ENCODE peak calls at places on chromosomes 13 and 19, in five cellular contexts. B is tibial nerve, P is WERI-Rb-1, V is lower leg skin, L is nephron progenitor cell. D is an unnamed sample.

GRCh38 chr19:18206018-18206417 is 2.2 kb upstream of the RAB3A start:
- DNase-seq in V (no peak), B (no peak), P (no peak), L (no peak), D (no peak)

GRCh38 chr19:49442793-49443365 is 1.6 kb upstream of the SLC17A7 start:
- DNase-seq in B (peak), P (peak), L (peak), V (peak), D (peak)

GRCh38 chr13:54029226-54029625 is 1000.6 kb downstream of the OLFM4 start:
- DNase-seq in V (no peak), L (no peak), B (no peak), P (no peak), D (no peak)

GRCh38 chr19:49361438-49362047 is 673 bp downstream of the TEAD2 start:
- DNase-seq in L (peak), P (peak), B (peak), V (peak), D (peak)

GRCh38 chr13:44132710-44133109 is 240.9 kb upstream of the SERP2 start:
- DNase-seq in P (no peak), L (no peak), B (peak), V (peak), D (no peak)

GRCh38 chr19:3338541-3339181 is 27.7 kb upstream of the NFIC start:
- DNase-seq in P (no peak), B (no peak), V (peak), L (peak), D (no peak)

GRCh38 chr13:97120976-97121375 is 101.2 kb upstream of the MBNL2 start:
- DNase-seq in B (no peak), V (no peak), L (no peak), P (no peak), D (no peak)

GRCh38 chr19:405138-405965 is 3.6 kb downstream of the C2CD4C start:
- DNase-seq in V (no peak), L (no peak), B (no peak), P (peak), D (no peak)

GRCh38 chr19:49861127-49861526 is 6.2 kb downstream of the PNKP start:
- DNase-seq in V (no peak), L (peak), P (peak), B (peak), D (no peak)

GRCh38 chr13:94298346-94298745 is 181.1 kb downstream of the DCT start:
- DNase-seq in V (no peak), B (no peak), P (no peak), L (no peak), D (no peak)

GRCh38 chr13:74258951-74259350 is 124.7 kb upstream of the KLF12 start:
- DNase-seq in V (no peak), P (peak), B (no peak), L (no peak), D (no peak)

GRCh38 chr19:11756965-11757364 is 9.8 kb upstream of the ZNF441 start:
- DNase-seq in V (no peak), P (no peak), L (no peak), B (no peak), D (no peak)

GRCh38 chr19:35787227-35787799 is 11.9 kb downstream of the ARHGAP33 start:
- DNase-seq in V (no peak), B (no peak), P (no peak), L (no peak), D (no peak)

GRCh38 chr19:310141-310651 is 19.0 kb upstream of the PLPP2 start:
- DNase-seq in L (no peak), B (no peak), P (no peak), V (peak), D (no peak)

GRCh38 chr19:54096642-54097106 is 3.9 kb downstream of the OSCAR start:
- DNase-seq in B (no peak), P (no peak), L (no peak), V (no peak), D (no peak)

GRCh38 chr13:37109080-37109678 is 3.7 kb upstream of the CSNK1A1L start:
- DNase-seq in P (no peak), B (no peak), L (no peak), V (no peak), D (no peak)

GRCh38 chr13:90792335-90792734 is 555.2 kb upstream of the MIR17HG start:
- DNase-seq in L (no peak), B (no peak), P (no peak), V (no peak), D (no peak)

GRCh38 chr13:99041788-99042187 is 63.9 kb upstream of the DOCK9 start:
- DNase-seq in L (no peak), B (no peak), V (peak), P (no peak), D (no peak)

GRCh38 chr19:16336571-16336970 is 11.9 kb downstream of the KLF2 start:
- DNase-seq in P (no peak), B (no peak), L (no peak), V (no peak), D (no peak)

GRCh38 chr13:42486711-42487198 is 87.2 kb upstream of the TNFSF11 start:
- DNase-seq in L (no peak), V (no peak), B (no peak), P (no peak), D (no peak)

GRCh38 chr13:80337011-80337688 is 3.8 kb downstream of the SPRY2 start:
- DNase-seq in L (peak), B (no peak), V (peak), P (no peak), D (no peak)

GRCh38 chr19:35633727-35634440 is 5.0 kb downstream of the RBM42 start:
- DNase-seq in V (no peak), B (no peak), L (no peak), P (no peak), D (no peak)

GRCh38 chr19:11265785-11266236 is 3.5 kb upstream of the DOCK6 start:
- DNase-seq in P (no peak), L (no peak), V (no peak), B (no peak), D (no peak)

GRCh38 chr19:55210120-55210493 is 806 bp upstream of the PTPRH start:
- DNase-seq in V (no peak), B (no peak), L (no peak), P (no peak), D (no peak)

GRCh38 chr19:7159105-7159933 is 89.8 kb downstream of the ZNF557 start:
- DNase-seq in V (peak), L (no peak), P (no peak), B (no peak), D (no peak)

GRCh38 chr19:47093841-47094240 is 19.7 kb downstream of the ZC3H4 start:
- DNase-seq in L (peak), B (no peak), V (no peak), P (no peak), D (no peak)

GRCh38 chr19:40831502-40832430 is 18.5 kb downstream of the CYP2A6 start:
- DNase-seq in P (no peak), V (peak), L (no peak), B (no peak), D (no peak)

GRCh38 chr13:24127116-24127631 is 33.3 kb upstream of the SPATA13 start:
- DNase-seq in L (no peak), V (no peak), P (no peak), B (no peak), D (no peak)

GRCh38 chr13:33931397-33931987 is 113.5 kb downstream of the RFC3 start:
- DNase-seq in V (no peak), B (no peak), P (peak), L (peak), D (no peak)

GRCh38 chr13:76791290-76791664 is 94.9 kb downstream of the KCTD12 start:
- DNase-seq in L (no peak), B (no peak), V (no peak), P (no peak), D (no peak)

GRCh38 chr13:101654916-101655315 is 202.4 kb downstream of the ITGBL1 start:
- DNase-seq in L (no peak), P (no peak), V (no peak), B (no peak), D (no peak)

GRCh38 chr13:90654970-90655369 is 692.5 kb upstream of the MIR17HG start:
- DNase-seq in P (no peak), L (no peak), V (no peak), B (no peak), D (no peak)

GRCh38 chr19:8337728-8338127 is 5.3 kb downstream of the KANK3 start:
- DNase-seq in L (no peak), P (no peak), B (no peak), V (no peak), D (no peak)

GRCh38 chr13:78137404-78138142 is 218.9 kb upstream of the EDNRB start:
- DNase-seq in L (peak), V (no peak), P (peak), B (no peak), D (no peak)

GRCh38 chr19:41795031-41795461 is 1.3 kb upstream of the CEACAM3 start:
- DNase-seq in P (peak), B (no peak), L (peak), V (no peak), D (no peak)

GRCh38 chr13:43664700-43665191 is 122.0 kb downstream of the ENOX1 start:
- DNase-seq in B (no peak), L (peak), P (peak), V (no peak), D (peak)

GRCh38 chr13:99335603-99336002 is 28.4 kb upstream of the GPR183 start:
- DNase-seq in L (no peak), B (no peak), P (no peak), V (no peak), D (no peak)

GRCh38 chr19:10835754-10836477 is at the start of gene TMED1:
- DNase-seq in L (peak), B (peak), V (peak), P (peak), D (peak)

GRCh38 chr13:108742681-108743080 is 113.3 kb downstream of the MYO16 start:
- DNase-seq in L (no peak), P (no peak), B (no peak), V (no peak), D (no peak)

GRCh38 chr19:1984360-1984759 is 31.2 kb downstream of the BTBD2 start:
- DNase-seq in V (no peak), L (no peak), P (no peak), B (no peak), D (no peak)
- TF ChIP-seq CTCF in V (no peak), L (no peak), P (no peak), B (no peak), D (no peak)

GRCh38 chr19:6021878-6022569 is 44.1 kb upstream of the RANBP3 start:
- DNase-seq in V (peak), L (peak), B (peak), P (peak), D (peak)

GRCh38 chr19:6020166-6020967 is 42.4 kb upstream of the RANBP3 start:
- DNase-seq in P (no peak), B (no peak), L (no peak), V (no peak), D (no peak)

GRCh38 chr19:6023085-6023682 is 45.2 kb upstream of the RANBP3 start:
- DNase-seq in V (no peak), B (no peak), P (no peak), L (no peak), D (no peak)

GRCh38 chr19:6022570-6023049 is 44.7 kb upstream of the RANBP3 start:
- DNase-seq in B (no peak), V (no peak), P (no peak), L (no peak), D (no peak)

GRCh38 chr19:6020972-6021805 is 43.2 kb upstream of the RANBP3 start:
- DNase-seq in B (no peak), V (no peak), P (no peak), L (no peak), D (no peak)
- TF ChIP-seq CTCF in B (no peak), V (no peak), P (no peak), L (no peak), D (no peak)

GRCh38 chr13:113220877-113221276 is 11.5 kb downstream of the CUL4A start:
- DNase-seq in V (no peak), B (no peak), L (no peak), P (no peak), D (no peak)
- TF ChIP-seq CTCF in V (no peak), B (no peak), L (no peak), P (peak), D (no peak)

GRCh38 chr19:38665219-38665931 is 17.9 kb downstream of the ACTN4 start:
- DNase-seq in P (no peak), B (no peak), V (no peak), L (no peak), D (no peak)
- TF ChIP-seq CTCF in P (no peak), B (no peak), V (no peak), L (no peak), D (no peak)

DNA sequence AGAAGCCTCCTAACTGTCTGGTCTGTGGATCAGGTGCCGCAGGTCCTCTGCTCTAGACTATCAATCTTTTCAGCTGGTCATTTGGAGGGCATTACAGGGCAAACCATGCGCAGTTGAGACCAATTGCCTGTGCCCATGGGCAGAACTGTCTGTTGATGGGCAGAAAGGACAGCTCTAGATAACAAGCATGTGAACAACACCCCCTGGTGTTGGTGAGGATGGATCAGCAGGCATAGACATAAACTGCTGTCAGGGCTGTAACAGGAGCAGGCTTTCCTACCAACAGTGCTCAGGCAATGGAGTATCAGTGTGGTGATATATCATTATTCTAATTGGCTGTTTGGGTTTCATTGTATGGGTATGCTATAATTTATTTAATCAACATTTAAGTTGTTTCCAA is 104.7 kb upstream of the KL start:
- DNase-seq in V (no peak), P (peak), B (no peak), L (peak), D (no peak)
- TF ChIP-seq CTCF in V (no peak), P (peak), B (no peak), L (peak), D (no peak)

GRCh38 chr13:51192348-51192747 is 29.9 kb upstream of the FAM124A start:
- DNase-seq in P (no peak), B (no peak), L (no peak), V (no peak), D (no peak)
- TF ChIP-seq CTCF in P (no peak), B (no peak), L (no peak), V (no peak), D (no peak)

DNA sequence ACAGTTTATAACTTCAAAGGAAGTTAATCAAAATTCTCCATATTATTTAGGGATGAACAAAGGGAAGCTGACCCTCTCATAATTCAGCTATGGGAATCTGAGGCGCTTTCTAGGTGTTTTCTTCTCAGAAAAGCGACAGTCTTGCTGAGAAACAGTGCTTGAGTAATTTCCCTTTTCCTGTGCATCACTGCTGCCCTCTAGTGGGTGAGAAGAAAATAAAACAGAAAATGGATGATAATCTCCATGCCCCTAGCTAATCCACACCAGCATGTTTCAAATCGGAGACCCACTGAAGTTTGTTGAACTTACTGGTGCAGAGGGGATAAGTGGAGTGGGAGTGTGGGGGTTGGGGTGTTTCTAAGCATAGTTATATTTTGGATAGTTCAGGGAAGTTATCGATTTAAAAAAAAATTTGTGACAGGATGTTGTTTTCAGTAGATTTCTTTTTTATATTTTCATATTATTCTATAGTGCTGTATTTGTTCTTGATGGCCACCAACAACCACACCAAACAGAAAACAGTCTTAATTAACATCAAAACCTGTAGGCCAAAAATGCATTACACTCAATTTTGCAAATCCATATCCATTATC is 21.4 kb downstream of the LCP1 start:
- DNase-seq in P (no peak), B (no peak), L (peak), V (no peak), D (no peak)
- TF ChIP-seq CTCF in P (peak), B (peak), L (peak), V (peak), D (peak)

DNA sequence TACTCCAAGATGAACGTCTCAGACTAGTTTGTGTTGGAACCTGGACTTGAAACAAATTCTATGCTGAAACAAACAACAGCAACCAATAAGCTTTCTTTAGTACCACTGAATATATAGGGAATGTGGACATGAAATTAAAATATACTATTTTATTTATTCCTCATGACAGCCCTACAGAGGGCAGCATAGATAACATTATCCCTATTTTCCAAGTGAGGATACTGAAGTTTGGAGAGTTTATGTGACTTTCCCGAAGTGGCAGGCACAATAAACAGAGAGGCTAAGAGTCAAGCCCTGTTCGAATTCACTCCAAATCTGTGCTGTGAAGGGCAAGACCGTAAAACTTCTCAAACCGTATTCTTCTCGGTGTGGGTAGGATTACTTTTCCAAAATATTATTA is 509.9 kb upstream of the GPC6 start:
- DNase-seq in L (no peak), B (no peak), P (no peak), V (no peak), D (no peak)
- TF ChIP-seq CTCF in L (no peak), B (no peak), P (no peak), V (no peak), D (no peak)

DNA sequence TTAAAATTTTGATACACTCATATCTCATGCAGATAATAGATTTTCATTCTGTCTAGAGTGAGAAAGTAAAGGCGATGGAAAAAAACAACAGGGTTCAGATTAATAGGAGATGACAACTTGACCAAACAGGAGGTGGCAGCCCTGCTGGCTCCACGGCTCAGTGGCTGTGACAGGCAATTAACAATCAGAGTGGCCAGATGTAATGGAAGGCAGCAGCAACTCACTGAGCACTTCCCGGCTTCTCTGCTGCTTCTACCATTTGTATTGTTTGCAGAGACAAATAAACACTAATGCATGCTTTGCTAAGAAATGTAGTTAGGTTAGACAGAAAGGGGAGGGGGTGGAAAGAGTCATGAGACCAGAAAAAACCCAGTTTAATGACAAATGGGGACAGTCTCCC is 473.0 kb upstream of the SLC10A2 start:
- DNase-seq in V (no peak), P (peak), B (no peak), L (peak), D (no peak)
- TF ChIP-seq CTCF in V (no peak), P (peak), B (no peak), L (no peak), D (no peak)

GRCh38 chr13:61286148-61286745 is 129.4 kb downstream of the PCDH20 start:
- DNase-seq in L (no peak), B (no peak), P (peak), V (no peak), D (no peak)
- TF ChIP-seq CTCF in L (peak), B (no peak), P (peak), V (no peak), D (peak)